ENCODE peak calls at places on chromosomes 12 and 14, in ten cellular contexts. One of them, this sample, is unnamed.

GRCh38 chr14:21219561-21220111 is 49.6 kb downstream of the HNRNPC start:
- DNase-seq in astrocyte of the spinal cord: no peak
- DNase-seq in transverse colon: no peak
- DNase-seq in CD8-positive, alpha-beta T cell: no peak
- DNase-seq in omental fat pad: no peak
- DNase-seq in spleen: no peak
- DNase-seq in A549: no peak
- DNase-seq in endothelial cell: no peak
- DNase-seq in progenitor cell of endocrine pancreas: no peak
- DNase-seq in H9: no peak
- DNase-seq in this sample: no peak

GRCh38 chr12:52871291-52871961 is 22.6 kb upstream of the KRT78 start:
- DNase-seq in astrocyte of the spinal cord: peak
- DNase-seq in transverse colon: peak
- DNase-seq in CD8-positive, alpha-beta T cell: no peak
- DNase-seq in omental fat pad: peak
- DNase-seq in spleen: no peak
- DNase-seq in A549: peak
- DNase-seq in endothelial cell: no peak
- DNase-seq in progenitor cell of endocrine pancreas: no peak
- DNase-seq in H9: no peak
- DNase-seq in this sample: no peak

GRCh38 chr14:63134801-63135200 is 69.4 kb upstream of the RHOJ start:
- DNase-seq in astrocyte of the spinal cord: peak
- DNase-seq in transverse colon: no peak
- DNase-seq in CD8-positive, alpha-beta T cell: no peak
- DNase-seq in omental fat pad: no peak
- DNase-seq in spleen: no peak
- DNase-seq in A549: peak
- DNase-seq in endothelial cell: no peak
- DNase-seq in progenitor cell of endocrine pancreas: no peak
- DNase-seq in H9: no peak
- DNase-seq in this sample: no peak

GRCh38 chr12:110249716-110250225 is 31.3 kb upstream of the ATP2A2 start:
- DNase-seq in astrocyte of the spinal cord: peak
- DNase-seq in transverse colon: peak
- DNase-seq in CD8-positive, alpha-beta T cell: no peak
- DNase-seq in omental fat pad: no peak
- DNase-seq in spleen: no peak
- DNase-seq in A549: peak
- DNase-seq in endothelial cell: no peak
- DNase-seq in progenitor cell of endocrine pancreas: no peak
- DNase-seq in H9: no peak
- DNase-seq in this sample: no peak

GRCh38 chr14:92122351-92122677 is 545 bp downstream of the CPSF2 start:
- DNase-seq in astrocyte of the spinal cord: peak
- DNase-seq in transverse colon: peak
- DNase-seq in CD8-positive, alpha-beta T cell: no peak
- DNase-seq in omental fat pad: no peak
- DNase-seq in spleen: no peak
- DNase-seq in A549: peak
- DNase-seq in endothelial cell: no peak
- DNase-seq in progenitor cell of endocrine pancreas: no peak
- DNase-seq in H9: no peak
- DNase-seq in this sample: no peak

GRCh38 chr12:109680521-109681030 is 33.0 kb upstream of the FAM222A start:
- DNase-seq in astrocyte of the spinal cord: no peak
- DNase-seq in transverse colon: peak
- DNase-seq in CD8-positive, alpha-beta T cell: no peak
- DNase-seq in omental fat pad: no peak
- DNase-seq in spleen: no peak
- DNase-seq in A549: no peak
- DNase-seq in endothelial cell: no peak
- DNase-seq in progenitor cell of endocrine pancreas: no peak
- DNase-seq in H9: no peak
- DNase-seq in this sample: no peak

GRCh38 chr14:103074699-103075341 is 9.2 kb upstream of the LBHD2 start:
- DNase-seq in astrocyte of the spinal cord: no peak
- DNase-seq in transverse colon: peak
- DNase-seq in CD8-positive, alpha-beta T cell: no peak
- DNase-seq in omental fat pad: peak
- DNase-seq in spleen: peak
- DNase-seq in A549: peak
- DNase-seq in endothelial cell: no peak
- DNase-seq in progenitor cell of endocrine pancreas: no peak
- DNase-seq in H9: peak
- DNase-seq in this sample: no peak

GRCh38 chr14:81219821-81220487 is 805 bp downstream of the GTF2A1 start:
- DNase-seq in astrocyte of the spinal cord: no peak
- DNase-seq in transverse colon: peak
- DNase-seq in CD8-positive, alpha-beta T cell: peak
- DNase-seq in omental fat pad: no peak
- DNase-seq in spleen: peak
- DNase-seq in A549: peak
- DNase-seq in endothelial cell: peak
- DNase-seq in progenitor cell of endocrine pancreas: no peak
- DNase-seq in H9: no peak
- DNase-seq in this sample: peak

GRCh38 chr14:100135784-100136183 is 23.7 kb downstream of the DEGS2 start:
- DNase-seq in astrocyte of the spinal cord: no peak
- DNase-seq in transverse colon: no peak
- DNase-seq in CD8-positive, alpha-beta T cell: no peak
- DNase-seq in omental fat pad: no peak
- DNase-seq in spleen: no peak
- DNase-seq in A549: no peak
- DNase-seq in endothelial cell: no peak
- DNase-seq in progenitor cell of endocrine pancreas: no peak
- DNase-seq in H9: no peak
- DNase-seq in this sample: no peak

GRCh38 chr12:81866081-81866480 is 106.9 kb upstream of the PPFIA2 start:
- DNase-seq in astrocyte of the spinal cord: no peak
- DNase-seq in transverse colon: no peak
- DNase-seq in CD8-positive, alpha-beta T cell: no peak
- DNase-seq in omental fat pad: no peak
- DNase-seq in spleen: no peak
- DNase-seq in A549: no peak
- DNase-seq in endothelial cell: no peak
- DNase-seq in progenitor cell of endocrine pancreas: no peak
- DNase-seq in H9: no peak
- DNase-seq in this sample: no peak

GRCh38 chr12:11765421-11765816 is 115.9 kb downstream of the ETV6 start:
- DNase-seq in astrocyte of the spinal cord: peak
- DNase-seq in transverse colon: no peak
- DNase-seq in CD8-positive, alpha-beta T cell: no peak
- DNase-seq in omental fat pad: no peak
- DNase-seq in spleen: no peak
- DNase-seq in A549: no peak
- DNase-seq in endothelial cell: no peak
- DNase-seq in progenitor cell of endocrine pancreas: no peak
- DNase-seq in H9: no peak
- DNase-seq in this sample: no peak

DNA sequence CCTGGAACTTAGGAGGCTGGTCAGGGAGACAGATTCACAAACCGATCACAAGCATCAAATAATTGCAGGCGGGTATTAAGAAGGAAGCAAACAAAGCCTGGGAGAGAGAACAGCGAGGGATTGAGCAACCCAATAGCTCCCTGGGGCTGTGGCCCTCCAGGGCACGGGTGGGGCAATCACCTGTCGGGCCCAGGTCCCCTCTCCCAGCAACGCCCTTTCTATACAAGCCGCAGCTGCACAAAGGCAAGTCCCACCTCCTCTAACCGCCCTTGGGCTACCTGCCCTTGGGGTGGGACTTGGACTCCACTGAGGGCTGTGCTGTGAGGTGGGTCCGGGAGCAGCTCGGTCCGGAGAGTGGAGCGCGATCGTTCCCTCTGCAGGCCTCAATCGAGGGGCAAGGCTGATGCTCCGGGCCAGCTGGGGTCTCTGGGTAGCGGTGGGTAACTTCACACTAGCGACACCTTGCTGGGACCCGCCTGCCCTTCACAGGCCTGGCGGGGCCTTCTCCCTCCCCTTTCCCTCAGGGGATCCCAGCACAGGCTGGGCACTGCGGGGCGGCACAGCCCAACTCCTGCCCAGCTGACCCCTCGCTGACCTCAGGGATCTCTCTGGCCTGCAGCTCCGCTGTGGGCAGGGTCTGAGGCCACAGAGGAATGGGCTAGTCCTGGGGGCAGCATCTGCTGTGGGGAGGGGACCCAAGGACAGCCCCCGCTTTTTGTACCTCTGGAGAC is 8.0 kb downstream of the PHB2 start:
- DNase-seq in astrocyte of the spinal cord: no peak
- DNase-seq in transverse colon: peak
- DNase-seq in CD8-positive, alpha-beta T cell: no peak
- DNase-seq in omental fat pad: no peak
- DNase-seq in spleen: peak
- DNase-seq in A549: no peak
- DNase-seq in endothelial cell: no peak
- DNase-seq in progenitor cell of endocrine pancreas: no peak
- DNase-seq in H9: peak
- DNase-seq in this sample: no peak
- TF ChIP-seq CTCF in astrocyte of the spinal cord: no peak
- TF ChIP-seq CTCF in transverse colon: no peak
- TF ChIP-seq CTCF in CD8-positive, alpha-beta T cell: no peak
- TF ChIP-seq CTCF in omental fat pad: no peak
- TF ChIP-seq CTCF in spleen: no peak
- TF ChIP-seq CTCF in A549: no peak
- TF ChIP-seq CTCF in endothelial cell: no peak
- TF ChIP-seq CTCF in progenitor cell of endocrine pancreas: no peak
- TF ChIP-seq CTCF in H9: no peak
- TF ChIP-seq CTCF in this sample: no peak

GRCh38 chr12:31362115-31362758 is 36.3 kb upstream of the SINHCAF start:
- DNase-seq in astrocyte of the spinal cord: no peak
- DNase-seq in transverse colon: peak
- DNase-seq in CD8-positive, alpha-beta T cell: no peak
- DNase-seq in omental fat pad: no peak
- DNase-seq in spleen: peak
- DNase-seq in A549: no peak
- DNase-seq in endothelial cell: no peak
- DNase-seq in progenitor cell of endocrine pancreas: no peak
- DNase-seq in H9: peak
- DNase-seq in this sample: no peak
- TF ChIP-seq CTCF in astrocyte of the spinal cord: no peak
- TF ChIP-seq CTCF in transverse colon: no peak
- TF ChIP-seq CTCF in CD8-positive, alpha-beta T cell: no peak
- TF ChIP-seq CTCF in omental fat pad: no peak
- TF ChIP-seq CTCF in spleen: no peak
- TF ChIP-seq CTCF in A549: no peak
- TF ChIP-seq CTCF in endothelial cell: no peak
- TF ChIP-seq CTCF in progenitor cell of endocrine pancreas: peak
- TF ChIP-seq CTCF in H9: no peak
- TF ChIP-seq CTCF in this sample: no peak

GRCh38 chr14:53468876-53469275 is 315.8 kb upstream of the DDHD1 start:
- DNase-seq in astrocyte of the spinal cord: no peak
- DNase-seq in transverse colon: no peak
- DNase-seq in CD8-positive, alpha-beta T cell: no peak
- DNase-seq in omental fat pad: no peak
- DNase-seq in spleen: no peak
- DNase-seq in A549: no peak
- DNase-seq in endothelial cell: no peak
- DNase-seq in progenitor cell of endocrine pancreas: no peak
- DNase-seq in H9: no peak
- DNase-seq in this sample: no peak

GRCh38 chr14:53473480-53473879 is 320.4 kb upstream of the DDHD1 start:
- DNase-seq in astrocyte of the spinal cord: no peak
- DNase-seq in transverse colon: no peak
- DNase-seq in CD8-positive, alpha-beta T cell: no peak
- DNase-seq in omental fat pad: no peak
- DNase-seq in spleen: no peak
- DNase-seq in A549: peak
- DNase-seq in endothelial cell: no peak
- DNase-seq in progenitor cell of endocrine pancreas: no peak
- DNase-seq in H9: no peak
- DNase-seq in this sample: no peak

GRCh38 chr14:53472306-53472705 is 319.2 kb upstream of the DDHD1 start:
- DNase-seq in astrocyte of the spinal cord: no peak
- DNase-seq in transverse colon: no peak
- DNase-seq in CD8-positive, alpha-beta T cell: no peak
- DNase-seq in omental fat pad: no peak
- DNase-seq in spleen: no peak
- DNase-seq in A549: no peak
- DNase-seq in endothelial cell: no peak
- DNase-seq in progenitor cell of endocrine pancreas: no peak
- DNase-seq in H9: no peak
- DNase-seq in this sample: no peak

GRCh38 chr14:53470351-53471043 is 317.4 kb upstream of the DDHD1 start:
- DNase-seq in astrocyte of the spinal cord: peak
- DNase-seq in transverse colon: no peak
- DNase-seq in CD8-positive, alpha-beta T cell: no peak
- DNase-seq in omental fat pad: no peak
- DNase-seq in spleen: no peak
- DNase-seq in A549: no peak
- DNase-seq in endothelial cell: no peak
- DNase-seq in progenitor cell of endocrine pancreas: no peak
- DNase-seq in H9: no peak
- DNase-seq in this sample: no peak
- TF ChIP-seq CTCF in astrocyte of the spinal cord: no peak
- TF ChIP-seq CTCF in transverse colon: no peak
- TF ChIP-seq CTCF in CD8-positive, alpha-beta T cell: no peak
- TF ChIP-seq CTCF in omental fat pad: no peak
- TF ChIP-seq CTCF in spleen: no peak
- TF ChIP-seq CTCF in A549: no peak
- TF ChIP-seq CTCF in endothelial cell: no peak
- TF ChIP-seq CTCF in progenitor cell of endocrine pancreas: no peak
- TF ChIP-seq CTCF in H9: no peak
- TF ChIP-seq CTCF in this sample: no peak

GRCh38 chr12:89354630-89354931 is 2.3 kb upstream of the DUSP6 start:
- DNase-seq in astrocyte of the spinal cord: peak
- DNase-seq in transverse colon: no peak
- DNase-seq in CD8-positive, alpha-beta T cell: no peak
- DNase-seq in omental fat pad: no peak
- DNase-seq in spleen: no peak
- DNase-seq in A549: peak
- DNase-seq in endothelial cell: no peak
- DNase-seq in progenitor cell of endocrine pancreas: no peak
- DNase-seq in H9: no peak
- DNase-seq in this sample: peak

GRCh38 chr12:89353823-89354629 is 1.7 kb upstream of the DUSP6 start:
- DNase-seq in astrocyte of the spinal cord: peak
- DNase-seq in transverse colon: peak
- DNase-seq in CD8-positive, alpha-beta T cell: peak
- DNase-seq in omental fat pad: peak
- DNase-seq in spleen: peak
- DNase-seq in A549: peak
- DNase-seq in endothelial cell: peak
- DNase-seq in progenitor cell of endocrine pancreas: peak
- DNase-seq in H9: peak
- DNase-seq in this sample: peak

GRCh38 chr12:89357297-89357730 is 5.0 kb upstream of the DUSP6 start:
- DNase-seq in astrocyte of the spinal cord: no peak
- DNase-seq in transverse colon: no peak
- DNase-seq in CD8-positive, alpha-beta T cell: no peak
- DNase-seq in omental fat pad: no peak
- DNase-seq in spleen: no peak
- DNase-seq in A549: no peak
- DNase-seq in endothelial cell: no peak
- DNase-seq in progenitor cell of endocrine pancreas: peak
- DNase-seq in H9: no peak
- DNase-seq in this sample: peak

GRCh38 chr12:89356069-89356665 is 3.9 kb upstream of the DUSP6 start:
- DNase-seq in astrocyte of the spinal cord: no peak
- DNase-seq in transverse colon: no peak
- DNase-seq in CD8-positive, alpha-beta T cell: no peak
- DNase-seq in omental fat pad: no peak
- DNase-seq in spleen: no peak
- DNase-seq in A549: no peak
- DNase-seq in endothelial cell: no peak
- DNase-seq in progenitor cell of endocrine pancreas: no peak
- DNase-seq in H9: no peak
- DNase-seq in this sample: no peak

GRCh38 chr12:89355243-89356068 is 3.2 kb upstream of the DUSP6 start:
- DNase-seq in astrocyte of the spinal cord: peak
- DNase-seq in transverse colon: no peak
- DNase-seq in CD8-positive, alpha-beta T cell: no peak
- DNase-seq in omental fat pad: no peak
- DNase-seq in spleen: no peak
- DNase-seq in A549: no peak
- DNase-seq in endothelial cell: no peak
- DNase-seq in progenitor cell of endocrine pancreas: no peak
- DNase-seq in H9: no peak
- DNase-seq in this sample: no peak
- TF ChIP-seq CTCF in astrocyte of the spinal cord: no peak
- TF ChIP-seq CTCF in transverse colon: peak
- TF ChIP-seq CTCF in CD8-positive, alpha-beta T cell: no peak
- TF ChIP-seq CTCF in omental fat pad: no peak
- TF ChIP-seq CTCF in spleen: no peak
- TF ChIP-seq CTCF in A549: no peak
- TF ChIP-seq CTCF in endothelial cell: peak
- TF ChIP-seq CTCF in progenitor cell of endocrine pancreas: peak
- TF ChIP-seq CTCF in H9: peak
- TF ChIP-seq CTCF in this sample: peak

This sample was measured in glutamatergic neuron.